ENCODE peak calls at places on chromosomes 16 and 17, in four cellular contexts. Q is stimulated activated effector memory CD8-positive, alpha-beta T cell treated with anti-CD3 and anti-CD28 coated beads, Interleukin-12 subunit alpha, Interleukin-12 subunit beta, amount 100 ng/mL, for 72 hours; M is fibroblast of lung; B is CD4-positive, alpha-beta T cell. V is an unnamed sample.

GRCh38 chr17:40561871-40562611 is 3.2 kb downstream of the CCR7 start:
- DNase-seq in Q (peak), M (no peak), B (no peak), V (peak)

GRCh38 chr17:65022751-65023421 is 33.7 kb downstream of the GNA13 start:
- DNase-seq in Q (no peak), M (peak), B (no peak), V (no peak)

GRCh38 chr16:67349172-67349571 is 22.6 kb downstream of the LRRC36 start:
- DNase-seq in Q (no peak), M (peak), B (no peak), V (no peak)

GRCh38 chr17:83029571-83029970 is 49.8 kb upstream of the METRNL start:
- DNase-seq in Q (no peak), M (no peak), B (no peak), V (no peak)

GRCh38 chr17:80938556-80938955 is 53.1 kb upstream of the CHMP6 start:
- DNase-seq in Q (no peak), M (no peak), B (peak), V (no peak)

GRCh38 chr17:82134101-82134500 is 36.1 kb upstream of the FASN start:
- DNase-seq in Q (no peak), M (peak), B (no peak), V (no peak)

GRCh38 chr17:27494192-27495091 is 38.2 kb downstream of the KSR1 start:
- DNase-seq in Q (no peak), M (peak), B (no peak), V (no peak)

GRCh38 chr17:34114174-34114573 is 140.9 kb upstream of the CCL2 start:
- DNase-seq in Q (no peak), M (no peak), B (no peak), V (no peak)

GRCh38 chr17:68035131-68035522 is 408 bp upstream of the KPNA2 start:
- DNase-seq in Q (peak), M (no peak), B (peak), V (peak)

GRCh38 chr16:8866118-8866883 is 2.5 kb downstream of the CARHSP1 start:
- DNase-seq in Q (no peak), M (no peak), B (no peak), V (no peak)

GRCh38 chr17:32783602-32784001 is 93.3 kb downstream of the MYO1D start:
- DNase-seq in Q (no peak), M (peak), B (no peak), V (no peak)

V was measured in NK-92 treated with Interleukin-12 subunit alpha and Interleukin-12 subunit beta, amount 100 ng/mL, for 24 hours.